ENCODE peak calls at places on chromosome 11, in five cellular contexts. M, Q, V, L and N are unnamed samples.

GRCh38 chr11:58204042-58204441 is at the start of gene OR1S2:
- DNase-seq in M (no peak), Q (no peak), V (no peak), L (no peak), N (no peak)

GRCh38 chr11:120335596-120335927 is 651 bp upstream of the ARHGEF12 start:
- DNase-seq in M (no peak), Q (no peak), V (no peak), L (no peak), N (no peak)

GRCh38 chr11:9313648-9314290 is 624 bp downstream of the TMEM41B start:
- DNase-seq in M (no peak), Q (peak; percentile 37), V (peak; percentile 53), L (peak; percentile 32), N (no peak)

GRCh38 chr11:12285811-12286222 is 91.6 kb upstream of the PARVA start:
- DNase-seq in M (no peak), Q (peak; percentile 38), V (no peak), L (no peak), N (no peak)

GRCh38 chr11:45964911-45965389 is 42.5 kb downstream of the LARGE2 start:
- DNase-seq in M (peak; percentile 56), Q (peak; percentile 80), V (peak; percentile 46), L (peak; percentile 71), N (no peak)

GRCh38 chr11:11513438-11513837 is 108.4 kb downstream of the GALNT18 start:
- DNase-seq in M (no peak), Q (no peak), V (no peak), L (no peak), N (no peak)

GRCh38 chr11:33454264-33454663 is 197.1 kb downstream of the HIPK3 start:
- DNase-seq in M (no peak), Q (no peak), V (no peak), L (no peak), N (no peak)

GRCh38 chr11:111540114-111540920 is at the start of gene LAYN:
- DNase-seq in M (no peak), Q (peak; percentile 83), V (peak; percentile 24), L (peak; percentile 23), N (peak; percentile 88)

GRCh38 chr11:1219836-1220810 is 2.7 kb upstream of the MUC5B start:
- DNase-seq in M (no peak), Q (no peak), V (no peak), L (peak; percentile 21), N (peak; percentile 77)

GRCh38 chr11:80849253-80849652 is 1408.4 kb upstream of the TENM4 start:
- DNase-seq in M (no peak), Q (no peak), V (no peak), L (no peak), N (no peak)

GRCh38 chr11:115222218-115222862 is 281.9 kb downstream of the CADM1 start:
- DNase-seq in M (peak; percentile 33), Q (peak; percentile 64), V (no peak), L (peak; percentile 9), N (no peak)

GRCh38 chr11:4040461-4040860 is 54.1 kb upstream of the RRM1 start:
- DNase-seq in M (no peak), Q (no peak), V (no peak), L (peak; percentile 37), N (no peak)

GRCh38 chr11:96200243-96200642 is 142.8 kb downstream of the MAML2 start:
- DNase-seq in M (no peak), Q (peak; percentile 87), V (no peak), L (no peak), N (no peak)

GRCh38 chr11:105189586-105189985 is 50.0 kb upstream of the CARD18 start:
- DNase-seq in M (no peak), Q (peak; percentile 8), V (no peak), L (peak; percentile 19), N (no peak)

GRCh38 chr11:61701298-61701993 is 21.3 kb downstream of the DAGLA start:
- DNase-seq in M (no peak), Q (peak; percentile 33), V (no peak), L (no peak), N (no peak)

GRCh38 chr11:34316347-34317037 is 41.3 kb downstream of the ABTB2 start:
- DNase-seq in M (no peak), Q (peak; percentile 11), V (no peak), L (peak; percentile 4), N (no peak)

GRCh38 chr11:8287297-8288070 is 23.8 kb upstream of the LMO1 start:
- DNase-seq in M (no peak), Q (no peak), V (no peak), L (no peak), N (no peak)